ENCODE peak calls at places on chromosomes 11 and 22, in four cellular contexts. E is kidney tubule cell, I is AG08396, U is kidney. J is an unnamed sample.

GRCh38 chr22:38448945-38449745 is 5.9 kb downstream of the KCNJ4 start:
- DNase-seq in E (no peak), I (no peak), U (no peak), J (no peak)

GRCh38 chr11:6542727-6543126 is 45.6 kb downstream of the DNHD1 start:
- DNase-seq in E (no peak), I (no peak), U (no peak), J (no peak)

GRCh38 chr11:66022401-66023185 is 3.7 kb downstream of the CATSPER1 start:
- DNase-seq in E (peak), I (peak), U (peak), J (peak)

GRCh38 chr22:31272522-31273446 is 19.5 kb downstream of the PIK3IP1 start:
- DNase-seq in E (peak), I (peak), U (no peak), J (no peak)

GRCh38 chr22:50046019-50046415 is 12.1 kb downstream of the TTLL8 start:
- DNase-seq in E (no peak), I (peak), U (peak), J (no peak)

GRCh38 chr11:64837887-64838351 is 6.5 kb downstream of the CDC42BPG start:
- DNase-seq in E (no peak), I (no peak), U (peak), J (no peak)

GRCh38 chr11:67491276-67492068 is 8.6 kb downstream of the AIP start:
- DNase-seq in E (no peak), I (no peak), U (peak), J (no peak)

GRCh38 chr11:47631473-47631872 is 10.9 kb downstream of the MTCH2 start:
- DNase-seq in E (no peak), I (no peak), U (no peak), J (peak)

GRCh38 chr11:62088331-62088933 is 35.4 kb upstream of the INCENP start:
- DNase-seq in E (peak), I (no peak), U (no peak), J (no peak)

GRCh38 chr22:23437779-23438178 is 142.3 kb downstream of the IGLL1 start:
- DNase-seq in E (no peak), I (no peak), U (no peak), J (no peak)

GRCh38 chr11:64500176-64501013 is 90.6 kb upstream of the SLC22A12 start:
- DNase-seq in E (no peak), I (no peak), U (no peak), J (peak)

GRCh38 chr11:82046778-82047177 is 686.9 kb downstream of the FAM181B start:
- DNase-seq in E (no peak), I (no peak), U (no peak), J (no peak)

GRCh38 chr11:77109236-77110019 is 6.8 kb downstream of the OMP start:
- DNase-seq in E (peak), I (peak), U (no peak), J (no peak)

GRCh38 chr11:8779732-8780131 is 97.1 kb downstream of the RPL27A start:
- DNase-seq in E (no peak), I (no peak), U (no peak), J (no peak)

GRCh38 chr11:61685611-61685955 is 5.4 kb downstream of the DAGLA start:
- DNase-seq in E (no peak), I (no peak), U (peak), J (no peak)

GRCh38 chr11:64361659-64362058 is 2.7 kb downstream of the RPS6KA4 start:
- DNase-seq in E (no peak), I (no peak), U (no peak), J (no peak)

GRCh38 chr22:42621505-42622002 is 6.9 kb upstream of the POLDIP3 start:
- DNase-seq in E (peak), I (peak), U (peak), J (peak)

GRCh38 chr11:15107730-15108515 is 6.8 kb upstream of the INSC start:
- DNase-seq in E (peak), I (no peak), U (no peak), J (no peak)

J was measured in lower leg skin.